ENCODE peak calls at places on chromosomes 16 and 17, in six cellular contexts. C is activated naive CD4-positive, alpha-beta T cell treated with Interleukin-2 at 50 U/mL for 16 hours; N is body of pancreas; O is NCI-H1694; Z is stimulated activated CD4-positive, alpha-beta T cell treated with anti-CD3 and anti-CD28 coated beads, TNF-alpha, amount 100 ng/mL, for 24 hours; A is left ventricle myocardium superior. I is an unnamed sample.

GRCh38 chr17:19534562-19535149 is 1.0 kb downstream of the SLC47A1 start:
- DNase-seq in Z (no peak), C (no peak), A (no peak), N (no peak), O (no peak), I (no peak)

GRCh38 chr16:48611329-48612137 is 1.6 kb upstream of the N4BP1 start:
- DNase-seq in A (no peak), O (peak; percentile 9), C (peak; percentile 77), Z (peak; percentile 51), N (no peak), I (no peak)

GRCh38 chr17:72985882-72986720 is 106.4 kb downstream of the SLC39A11 start:
- DNase-seq in O (peak; percentile 48), Z (peak; percentile 29), N (peak; percentile 80), C (peak; percentile 51), A (peak; percentile 50), I (peak; percentile 77)

GRCh38 chr17:68498479-68499326 is 13.5 kb upstream of the PRKAR1A start:
- DNase-seq in Z (no peak), O (no peak), N (no peak), A (peak; percentile 70), C (no peak), I (peak; percentile 89)

GRCh38 chr17:48840441-48840840 is 9.6 kb downstream of the CALCOCO2 start:
- DNase-seq in A (no peak), O (no peak), Z (no peak), N (no peak), C (no peak), I (no peak)

GRCh38 chr17:72913315-72913714 is 179.2 kb downstream of the SLC39A11 start:
- DNase-seq in Z (no peak), O (no peak), A (no peak), N (no peak), C (no peak), I (no peak)

GRCh38 chr17:37322106-37322505 is 53.7 kb upstream of the C17orf78 start:
- DNase-seq in Z (no peak), C (no peak), O (no peak), A (no peak), N (no peak), I (no peak)

GRCh38 chr17:71438631-71439146 is 682.1 kb upstream of the SOX9 start:
- DNase-seq in A (no peak), N (no peak), C (no peak), O (peak; percentile 93), Z (no peak), I (no peak)

GRCh38 chr17:50423553-50424159 is 2.4 kb upstream of the ACSF2 start:
- DNase-seq in Z (no peak), C (no peak), O (no peak), A (no peak), N (peak; percentile 49), I (peak; percentile 41)

GRCh38 chr17:61402073-61402541 is 2.5 kb downstream of the TBX2 start:
- DNase-seq in O (no peak), A (peak; percentile 27), Z (no peak), C (no peak), N (no peak), I (no peak)

GRCh38 chr16:53925011-53925410 is 221.1 kb downstream of the FTO start:
- DNase-seq in N (no peak), Z (no peak), A (no peak), C (no peak), O (no peak), I (no peak)

GRCh38 chr17:70905796-70906195 is 736.5 kb downstream of the KCNJ2 start:
- DNase-seq in Z (no peak), A (peak; percentile 44), O (no peak), C (no peak), N (peak; percentile 37), I (peak; percentile 57)

GRCh38 chr17:45282683-45283644 is 21.1 kb upstream of the SPATA32 start:
- DNase-seq in A (peak; percentile 67), Z (no peak), C (no peak), O (peak; percentile 11), N (peak; percentile 38), I (no peak)

GRCh38 chr16:31253642-31254045 is 6.1 kb upstream of the ITGAM start:
- DNase-seq in N (peak; percentile 9), Z (no peak), A (peak; percentile 42), O (no peak), C (peak; percentile 24), I (peak; percentile 79)

GRCh38 chr17:61764846-61765245 is 98.5 kb downstream of the BRIP1 start:
- DNase-seq in Z (no peak), O (no peak), N (no peak), C (no peak), A (no peak), I (no peak)

GRCh38 chr16:53703590-53704444 is at the start of the genes FTO and RPGRIP1L:
- DNase-seq in O (peak; percentile 96), A (peak; percentile 97), Z (peak; percentile 98), C (peak; percentile 98), N (peak; percentile 99), I (peak; percentile 99)

GRCh38 chr17:55660171-55660886 is 62.3 kb downstream of the TMEM100 start:
- DNase-seq in N (no peak), C (no peak), O (no peak), Z (no peak), A (no peak), I (no peak)

GRCh38 chr17:68019336-68019674 is 16.2 kb upstream of the KPNA2 start:
- DNase-seq in A (no peak), N (peak; percentile 10), C (no peak), Z (no peak), O (no peak), I (no peak)

GRCh38 chr16:50876263-50876662 is 134.4 kb downstream of the CYLD start:
- DNase-seq in A (no peak), C (no peak), Z (no peak), N (no peak), O (no peak), I (no peak)

GRCh38 chr17:2709173-2709661 is 2.3 kb downstream of the CLUH start:
- DNase-seq in C (no peak), A (no peak), O (no peak), Z (no peak), N (peak; percentile 90), I (peak; percentile 85)

GRCh38 chr17:17363638-17364337 is 60.6 kb downstream of the NT5M start:
- DNase-seq in O (no peak), N (peak; percentile 5), Z (no peak), A (peak; percentile 15), C (no peak), I (no peak)

GRCh38 chr17:78112508-78113471 is 15.8 kb downstream of the TMC6 start:
- DNase-seq in C (peak; percentile 83), A (peak; percentile 90), Z (no peak), O (peak; percentile 42), N (peak; percentile 86), I (peak; percentile 88)

GRCh38 chr17:63452091-63452978 is 6.2 kb upstream of the CYB561 start:
- DNase-seq in A (peak; percentile 19), C (no peak), N (no peak), Z (no peak), O (no peak), I (peak; percentile 64)

GRCh38 chr17:46805771-46806170 is 12.7 kb downstream of the WNT3 start:
- DNase-seq in C (no peak), O (no peak), N (no peak), Z (no peak), A (no peak), I (no peak)

GRCh38 chr17:216625-217024 is 35.2 kb upstream of the DOC2B start:
- DNase-seq in Z (no peak), N (no peak), A (no peak), C (no peak), O (no peak), I (no peak)

GRCh38 chr16:89733792-89734191 is 12.5 kb downstream of the ZNF276 start:
- DNase-seq in C (no peak), A (no peak), N (no peak), O (no peak), Z (no peak), I (no peak)

GRCh38 chr17:44846206-44846605 is 1.5 kb upstream of the HIGD1B start:
- DNase-seq in Z (no peak), A (no peak), C (no peak), O (no peak), N (no peak), I (no peak)

GRCh38 chr17:12231027-12231682 is 210.5 kb downstream of the MAP2K4 start:
- DNase-seq in N (no peak), C (no peak), A (no peak), Z (no peak), O (no peak), I (peak; percentile 54)

GRCh38 chr16:1265090-1265630 is 9.3 kb downstream of the TPSD1 start:
- DNase-seq in O (no peak), A (no peak), N (no peak), C (no peak), Z (no peak), I (no peak)

GRCh38 chr16:11439216-11439615 is 94.0 kb downstream of the RMI2 start:
- DNase-seq in A (no peak), O (peak; percentile 77), Z (no peak), C (no peak), N (no peak), I (no peak)

GRCh38 chr17:55903028-55903690 is 152.3 kb downstream of the PCTP start:
- DNase-seq in N (peak; percentile 26), O (no peak), Z (no peak), A (no peak), C (no peak), I (no peak)

GRCh38 chr16:80047796-80048649 is 447.5 kb upstream of the MAF start:
- DNase-seq in N (no peak), A (no peak), O (peak; percentile 11), Z (no peak), C (no peak), I (no peak)

GRCh38 chr17:7552621-7553051 is 3.8 kb downstream of the TNFSF12 start:
- DNase-seq in O (no peak), C (peak; percentile 27), A (no peak), Z (no peak), N (no peak), I (no peak)

GRCh38 chr17:28743243-28744103 is at the start of gene TRAF4:
- DNase-seq in O (peak; percentile 42), C (peak; percentile 80), A (peak; percentile 89), Z (peak; percentile 49), N (peak; percentile 86), I (peak; percentile 81)